ENCODE peak calls at places on chromosomes 2 and 18, in ten cellular contexts. One of them, this sample, is unnamed.

GRCh38 chr2:4358855-4359254 is 655.5 kb downstream of the DCDC2C start:
- DNase-seq in skeletal muscle cell: no peak
- DNase-seq in body of pancreas: no peak
- DNase-seq in tibial artery: no peak
- DNase-seq in testis: no peak
- DNase-seq in heart right ventricle: no peak
- DNase-seq in pancreas: no peak
- DNase-seq in neuronal stem cell: no peak
- DNase-seq in AG04449: no peak
- DNase-seq in right cardiac atrium: no peak
- DNase-seq in this sample: no peak

GRCh38 chr2:133940134-133940533 is 313.7 kb upstream of the MGAT5 start:
- DNase-seq in skeletal muscle cell: no peak
- DNase-seq in body of pancreas: no peak
- DNase-seq in tibial artery: no peak
- DNase-seq in testis: no peak
- DNase-seq in heart right ventricle: no peak
- DNase-seq in pancreas: no peak
- DNase-seq in neuronal stem cell: no peak
- DNase-seq in AG04449: no peak
- DNase-seq in right cardiac atrium: no peak
- DNase-seq in this sample: peak

GRCh38 chr2:24721470-24721869 is 71.7 kb downstream of the PTRHD1 start:
- DNase-seq in skeletal muscle cell: peak
- DNase-seq in body of pancreas: peak
- DNase-seq in tibial artery: peak
- DNase-seq in testis: peak
- DNase-seq in heart right ventricle: peak
- DNase-seq in pancreas: peak
- DNase-seq in neuronal stem cell: no peak
- DNase-seq in AG04449: peak
- DNase-seq in right cardiac atrium: peak
- DNase-seq in this sample: no peak

GRCh38 chr18:42614619-42615293 is 500.7 kb downstream of the RIT2 start:
- DNase-seq in skeletal muscle cell: peak
- DNase-seq in body of pancreas: no peak
- DNase-seq in tibial artery: no peak
- DNase-seq in testis: no peak
- DNase-seq in heart right ventricle: peak
- DNase-seq in pancreas: no peak
- DNase-seq in neuronal stem cell: no peak
- DNase-seq in AG04449: no peak
- DNase-seq in right cardiac atrium: no peak
- DNase-seq in this sample: no peak

GRCh38 chr2:23359631-23360567 is 25.1 kb upstream of the KLHL29 start:
- DNase-seq in skeletal muscle cell: no peak
- DNase-seq in body of pancreas: no peak
- DNase-seq in tibial artery: no peak
- DNase-seq in testis: no peak
- DNase-seq in heart right ventricle: no peak
- DNase-seq in pancreas: no peak
- DNase-seq in neuronal stem cell: no peak
- DNase-seq in AG04449: no peak
- DNase-seq in right cardiac atrium: no peak
- DNase-seq in this sample: no peak

GRCh38 chr2:178514664-178515063 is 34.4 kb downstream of the PLEKHA3 start:
- DNase-seq in skeletal muscle cell: peak
- DNase-seq in body of pancreas: no peak
- DNase-seq in tibial artery: no peak
- DNase-seq in testis: no peak
- DNase-seq in heart right ventricle: no peak
- DNase-seq in pancreas: no peak
- DNase-seq in neuronal stem cell: no peak
- DNase-seq in AG04449: no peak
- DNase-seq in right cardiac atrium: no peak
- DNase-seq in this sample: no peak

GRCh38 chr2:20212871-20213503 is 11.9 kb downstream of the SDC1 start:
- DNase-seq in skeletal muscle cell: no peak
- DNase-seq in body of pancreas: peak
- DNase-seq in tibial artery: no peak
- DNase-seq in testis: peak
- DNase-seq in heart right ventricle: no peak
- DNase-seq in pancreas: no peak
- DNase-seq in neuronal stem cell: no peak
- DNase-seq in AG04449: no peak
- DNase-seq in right cardiac atrium: peak
- DNase-seq in this sample: no peak

GRCh38 chr2:75705921-75706320 is 4.8 kb downstream of the GCFC2 start:
- DNase-seq in skeletal muscle cell: no peak
- DNase-seq in body of pancreas: no peak
- DNase-seq in tibial artery: no peak
- DNase-seq in testis: no peak
- DNase-seq in heart right ventricle: no peak
- DNase-seq in pancreas: no peak
- DNase-seq in neuronal stem cell: no peak
- DNase-seq in AG04449: no peak
- DNase-seq in right cardiac atrium: no peak
- DNase-seq in this sample: no peak

GRCh38 chr2:56260415-56260814 is 76.6 kb downstream of the CCDC85A start:
- DNase-seq in skeletal muscle cell: no peak
- DNase-seq in body of pancreas: no peak
- DNase-seq in tibial artery: no peak
- DNase-seq in testis: no peak
- DNase-seq in heart right ventricle: no peak
- DNase-seq in pancreas: no peak
- DNase-seq in neuronal stem cell: no peak
- DNase-seq in AG04449: no peak
- DNase-seq in right cardiac atrium: no peak
- DNase-seq in this sample: no peak

DNA sequence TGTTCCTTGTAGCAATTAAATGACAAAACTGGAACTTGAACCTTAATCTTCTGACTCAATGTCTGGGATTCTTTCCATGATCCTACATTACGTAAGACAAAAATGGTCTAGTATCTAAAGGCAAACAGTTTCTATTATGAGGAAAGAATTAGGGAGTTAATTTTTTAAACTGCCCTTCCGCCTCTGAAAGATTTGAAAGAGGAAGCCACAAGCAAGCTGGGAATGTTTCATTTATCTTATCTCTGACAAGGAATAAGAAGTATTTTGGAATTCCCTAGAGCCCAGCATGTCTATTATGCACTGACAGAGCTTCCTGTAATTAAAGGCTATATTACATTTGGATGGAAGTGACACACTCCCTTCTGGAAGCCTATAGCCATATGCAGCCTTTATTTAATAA is 558.8 kb upstream of the CDH2 start:
- DNase-seq in skeletal muscle cell: peak
- DNase-seq in body of pancreas: no peak
- DNase-seq in tibial artery: no peak
- DNase-seq in testis: no peak
- DNase-seq in heart right ventricle: no peak
- DNase-seq in pancreas: no peak
- DNase-seq in neuronal stem cell: no peak
- DNase-seq in AG04449: peak
- DNase-seq in right cardiac atrium: no peak
- DNase-seq in this sample: no peak
- H3K4me3 ChIP-seq in skeletal muscle cell: no peak
- H3K4me3 ChIP-seq in body of pancreas: no peak
- H3K4me3 ChIP-seq in tibial artery: no peak
- H3K4me3 ChIP-seq in testis: no peak
- H3K4me3 ChIP-seq in heart right ventricle: no peak
- H3K4me3 ChIP-seq in pancreas: no peak
- H3K4me3 ChIP-seq in neuronal stem cell: no peak
- H3K4me3 ChIP-seq in AG04449: no peak
- H3K4me3 ChIP-seq in right cardiac atrium: no peak
- H3K4me3 ChIP-seq in this sample: no peak

GRCh38 chr18:9876867-9877654 is 8.7 kb upstream of the TXNDC2 start:
- DNase-seq in skeletal muscle cell: peak
- DNase-seq in body of pancreas: peak
- DNase-seq in tibial artery: peak
- DNase-seq in testis: peak
- DNase-seq in heart right ventricle: peak
- DNase-seq in pancreas: peak
- DNase-seq in neuronal stem cell: no peak
- DNase-seq in AG04449: peak
- DNase-seq in right cardiac atrium: no peak
- DNase-seq in this sample: no peak
- H3K4me3 ChIP-seq in skeletal muscle cell: peak
- H3K4me3 ChIP-seq in body of pancreas: no peak
- H3K4me3 ChIP-seq in tibial artery: peak
- H3K4me3 ChIP-seq in testis: peak
- H3K4me3 ChIP-seq in heart right ventricle: peak
- H3K4me3 ChIP-seq in pancreas: no peak
- H3K4me3 ChIP-seq in neuronal stem cell: no peak
- H3K4me3 ChIP-seq in AG04449: peak
- H3K4me3 ChIP-seq in right cardiac atrium: peak
- H3K4me3 ChIP-seq in this sample: no peak

GRCh38 chr2:218028562-218029348 is 26.0 kb upstream of the TNS1 start:
- DNase-seq in skeletal muscle cell: no peak
- DNase-seq in body of pancreas: no peak
- DNase-seq in tibial artery: no peak
- DNase-seq in testis: peak
- DNase-seq in heart right ventricle: no peak
- DNase-seq in pancreas: no peak
- DNase-seq in neuronal stem cell: no peak
- DNase-seq in AG04449: no peak
- DNase-seq in right cardiac atrium: peak
- DNase-seq in this sample: no peak

GRCh38 chr2:218026244-218026643 is 23.4 kb upstream of the TNS1 start:
- DNase-seq in skeletal muscle cell: no peak
- DNase-seq in body of pancreas: no peak
- DNase-seq in tibial artery: peak
- DNase-seq in testis: peak
- DNase-seq in heart right ventricle: no peak
- DNase-seq in pancreas: no peak
- DNase-seq in neuronal stem cell: no peak
- DNase-seq in AG04449: no peak
- DNase-seq in right cardiac atrium: peak
- DNase-seq in this sample: no peak

GRCh38 chr2:218028189-218028495 is 25.3 kb upstream of the TNS1 start:
- DNase-seq in skeletal muscle cell: no peak
- DNase-seq in body of pancreas: no peak
- DNase-seq in tibial artery: no peak
- DNase-seq in testis: peak
- DNase-seq in heart right ventricle: no peak
- DNase-seq in pancreas: no peak
- DNase-seq in neuronal stem cell: no peak
- DNase-seq in AG04449: no peak
- DNase-seq in right cardiac atrium: peak
- DNase-seq in this sample: no peak

GRCh38 chr2:218027426-218028188 is 24.8 kb upstream of the TNS1 start:
- DNase-seq in skeletal muscle cell: no peak
- DNase-seq in body of pancreas: no peak
- DNase-seq in tibial artery: no peak
- DNase-seq in testis: peak
- DNase-seq in heart right ventricle: no peak
- DNase-seq in pancreas: no peak
- DNase-seq in neuronal stem cell: no peak
- DNase-seq in AG04449: no peak
- DNase-seq in right cardiac atrium: peak
- DNase-seq in this sample: no peak

GRCh38 chr2:218026676-218027425 is 24.1 kb upstream of the TNS1 start:
- DNase-seq in skeletal muscle cell: no peak
- DNase-seq in body of pancreas: peak
- DNase-seq in tibial artery: peak
- DNase-seq in testis: peak
- DNase-seq in heart right ventricle: peak
- DNase-seq in pancreas: peak
- DNase-seq in neuronal stem cell: no peak
- DNase-seq in AG04449: no peak
- DNase-seq in right cardiac atrium: peak
- DNase-seq in this sample: no peak
- H3K4me3 ChIP-seq in skeletal muscle cell: no peak
- H3K4me3 ChIP-seq in body of pancreas: no peak
- H3K4me3 ChIP-seq in tibial artery: no peak
- H3K4me3 ChIP-seq in testis: no peak
- H3K4me3 ChIP-seq in heart right ventricle: no peak
- H3K4me3 ChIP-seq in pancreas: no peak
- H3K4me3 ChIP-seq in neuronal stem cell: no peak
- H3K4me3 ChIP-seq in AG04449: no peak
- H3K4me3 ChIP-seq in right cardiac atrium: no peak
- H3K4me3 ChIP-seq in this sample: no peak

GRCh38 chr2:216041438-216041837 is 28.1 kb upstream of the MREG start:
- DNase-seq in skeletal muscle cell: no peak
- DNase-seq in body of pancreas: no peak
- DNase-seq in tibial artery: no peak
- DNase-seq in testis: no peak
- DNase-seq in heart right ventricle: no peak
- DNase-seq in pancreas: no peak
- DNase-seq in neuronal stem cell: no peak
- DNase-seq in AG04449: no peak
- DNase-seq in right cardiac atrium: no peak
- DNase-seq in this sample: no peak

GRCh38 chr2:216044883-216045499 is 31.6 kb upstream of the MREG start:
- DNase-seq in skeletal muscle cell: no peak
- DNase-seq in body of pancreas: no peak
- DNase-seq in tibial artery: no peak
- DNase-seq in testis: no peak
- DNase-seq in heart right ventricle: no peak
- DNase-seq in pancreas: no peak
- DNase-seq in neuronal stem cell: no peak
- DNase-seq in AG04449: no peak
- DNase-seq in right cardiac atrium: no peak
- DNase-seq in this sample: no peak

GRCh38 chr2:216034065-216034464 is 20.7 kb upstream of the MREG start:
- DNase-seq in skeletal muscle cell: no peak
- DNase-seq in body of pancreas: peak
- DNase-seq in tibial artery: peak
- DNase-seq in testis: peak
- DNase-seq in heart right ventricle: peak
- DNase-seq in pancreas: peak
- DNase-seq in neuronal stem cell: peak
- DNase-seq in AG04449: no peak
- DNase-seq in right cardiac atrium: peak
- DNase-seq in this sample: peak

GRCh38 chr2:216043949-216044348 is 30.6 kb upstream of the MREG start:
- DNase-seq in skeletal muscle cell: no peak
- DNase-seq in body of pancreas: no peak
- DNase-seq in tibial artery: no peak
- DNase-seq in testis: no peak
- DNase-seq in heart right ventricle: no peak
- DNase-seq in pancreas: no peak
- DNase-seq in neuronal stem cell: no peak
- DNase-seq in AG04449: no peak
- DNase-seq in right cardiac atrium: no peak
- DNase-seq in this sample: no peak

GRCh38 chr2:216039918-216040317 is 26.6 kb upstream of the MREG start:
- DNase-seq in skeletal muscle cell: no peak
- DNase-seq in body of pancreas: no peak
- DNase-seq in tibial artery: no peak
- DNase-seq in testis: no peak
- DNase-seq in heart right ventricle: no peak
- DNase-seq in pancreas: no peak
- DNase-seq in neuronal stem cell: no peak
- DNase-seq in AG04449: no peak
- DNase-seq in right cardiac atrium: no peak
- DNase-seq in this sample: no peak
- H3K4me3 ChIP-seq in skeletal muscle cell: no peak
- H3K4me3 ChIP-seq in body of pancreas: no peak
- H3K4me3 ChIP-seq in tibial artery: no peak
- H3K4me3 ChIP-seq in testis: no peak
- H3K4me3 ChIP-seq in heart right ventricle: no peak
- H3K4me3 ChIP-seq in pancreas: no peak
- H3K4me3 ChIP-seq in neuronal stem cell: no peak
- H3K4me3 ChIP-seq in AG04449: no peak
- H3K4me3 ChIP-seq in right cardiac atrium: no peak
- H3K4me3 ChIP-seq in this sample: no peak